ENCODE peak calls at places on chromosomes 4 and X, in eight cellular contexts. One of them, this sample, is unnamed.

GRCh38 chr4:3118281-3118680 is 43.8 kb downstream of the HTT start:
- DNase-seq in mesothelial cell of epicardium: no peak
- DNase-seq in kidney epithelial cell: no peak
- DNase-seq in foreskin fibroblast: no peak
- DNase-seq in endothelial cell of umbilical vein: no peak
- DNase-seq in CD8-positive, alpha-beta T cell: no peak
- DNase-seq in upper lobe of right lung: no peak
- DNase-seq in AG04450: no peak
- DNase-seq in this sample: no peak

GRCh38 chrX:10017866-10018265 is 50.7 kb downstream of the CLDN34 start:
- DNase-seq in mesothelial cell of epicardium: no peak
- DNase-seq in kidney epithelial cell: peak; percentile 75
- DNase-seq in foreskin fibroblast: peak; percentile 51
- DNase-seq in endothelial cell of umbilical vein: peak; percentile 48
- DNase-seq in CD8-positive, alpha-beta T cell: no peak
- DNase-seq in upper lobe of right lung: no peak
- DNase-seq in AG04450: no peak
- DNase-seq in this sample: no peak

GRCh38 chr4:141571368-141571767 is 65.0 kb upstream of the IL15 start:
- DNase-seq in mesothelial cell of epicardium: no peak
- DNase-seq in kidney epithelial cell: no peak
- DNase-seq in foreskin fibroblast: peak; percentile 40
- DNase-seq in endothelial cell of umbilical vein: no peak
- DNase-seq in CD8-positive, alpha-beta T cell: no peak
- DNase-seq in upper lobe of right lung: no peak
- DNase-seq in AG04450: no peak
- DNase-seq in this sample: no peak

GRCh38 chr4:181968371-181968770 is 274.8 kb upstream of the TENM3 start:
- DNase-seq in mesothelial cell of epicardium: no peak
- DNase-seq in kidney epithelial cell: no peak
- DNase-seq in foreskin fibroblast: no peak
- DNase-seq in endothelial cell of umbilical vein: no peak
- DNase-seq in CD8-positive, alpha-beta T cell: no peak
- DNase-seq in upper lobe of right lung: no peak
- DNase-seq in AG04450: peak; percentile 44
- DNase-seq in this sample: no peak

GRCh38 chr4:146073517-146073916 is 102.0 kb upstream of the LSM6 start:
- DNase-seq in mesothelial cell of epicardium: no peak
- DNase-seq in kidney epithelial cell: no peak
- DNase-seq in foreskin fibroblast: no peak
- DNase-seq in endothelial cell of umbilical vein: no peak
- DNase-seq in CD8-positive, alpha-beta T cell: no peak
- DNase-seq in upper lobe of right lung: no peak
- DNase-seq in AG04450: no peak
- DNase-seq in this sample: no peak

GRCh38 chr4:105709081-105709450 is 482 bp downstream of the GSTCD start:
- DNase-seq in mesothelial cell of epicardium: no peak
- DNase-seq in kidney epithelial cell: no peak
- DNase-seq in foreskin fibroblast: no peak
- DNase-seq in endothelial cell of umbilical vein: peak; percentile 54
- DNase-seq in CD8-positive, alpha-beta T cell: no peak
- DNase-seq in upper lobe of right lung: no peak
- DNase-seq in AG04450: no peak
- DNase-seq in this sample: no peak

GRCh38 chr4:13514722-13515121 is 29.6 kb downstream of the NKX3-2 start:
- DNase-seq in mesothelial cell of epicardium: no peak
- DNase-seq in kidney epithelial cell: no peak
- DNase-seq in foreskin fibroblast: no peak
- DNase-seq in endothelial cell of umbilical vein: no peak
- DNase-seq in CD8-positive, alpha-beta T cell: no peak
- DNase-seq in upper lobe of right lung: no peak
- DNase-seq in AG04450: no peak
- DNase-seq in this sample: no peak

GRCh38 chr4:93828332-93828829 is at the start of gene ATOH1:
- DNase-seq in mesothelial cell of epicardium: no peak
- DNase-seq in kidney epithelial cell: no peak
- DNase-seq in foreskin fibroblast: no peak
- DNase-seq in endothelial cell of umbilical vein: no peak
- DNase-seq in CD8-positive, alpha-beta T cell: no peak
- DNase-seq in upper lobe of right lung: peak; percentile 61
- DNase-seq in AG04450: no peak
- DNase-seq in this sample: no peak

GRCh38 chr4:109465065-109465464 is 31.4 kb downstream of the SEC24B start:
- DNase-seq in mesothelial cell of epicardium: no peak
- DNase-seq in kidney epithelial cell: no peak
- DNase-seq in foreskin fibroblast: no peak
- DNase-seq in endothelial cell of umbilical vein: no peak
- DNase-seq in CD8-positive, alpha-beta T cell: no peak
- DNase-seq in upper lobe of right lung: no peak
- DNase-seq in AG04450: no peak
- DNase-seq in this sample: no peak

GRCh38 chrX:21004835-21005234 is 369.4 kb upstream of the CNKSR2 start:
- DNase-seq in mesothelial cell of epicardium: no peak
- DNase-seq in kidney epithelial cell: no peak
- DNase-seq in foreskin fibroblast: no peak
- DNase-seq in endothelial cell of umbilical vein: no peak
- DNase-seq in CD8-positive, alpha-beta T cell: no peak
- DNase-seq in upper lobe of right lung: no peak
- DNase-seq in AG04450: no peak
- DNase-seq in this sample: no peak

GRCh38 chr4:1983053-1983845 is 25.5 kb downstream of the NELFA start:
- DNase-seq in mesothelial cell of epicardium: no peak
- DNase-seq in kidney epithelial cell: no peak
- DNase-seq in foreskin fibroblast: no peak
- DNase-seq in endothelial cell of umbilical vein: no peak
- DNase-seq in CD8-positive, alpha-beta T cell: no peak
- DNase-seq in upper lobe of right lung: peak; percentile 21
- DNase-seq in AG04450: no peak
- DNase-seq in this sample: no peak

GRCh38 chrX:65871671-65872311 is 168.1 kb downstream of the VSIG4 start:
- DNase-seq in mesothelial cell of epicardium: no peak
- DNase-seq in kidney epithelial cell: no peak
- DNase-seq in foreskin fibroblast: no peak
- DNase-seq in endothelial cell of umbilical vein: no peak
- DNase-seq in CD8-positive, alpha-beta T cell: no peak
- DNase-seq in upper lobe of right lung: no peak
- DNase-seq in AG04450: no peak
- DNase-seq in this sample: no peak

GRCh38 chr4:170675568-170676262 is 586.0 kb upstream of the AADAT start:
- DNase-seq in mesothelial cell of epicardium: no peak
- DNase-seq in kidney epithelial cell: no peak
- DNase-seq in foreskin fibroblast: no peak
- DNase-seq in endothelial cell of umbilical vein: no peak
- DNase-seq in CD8-positive, alpha-beta T cell: no peak
- DNase-seq in upper lobe of right lung: no peak
- DNase-seq in AG04450: no peak
- DNase-seq in this sample: no peak

GRCh38 chr4:4386296-4386735 is 586 bp upstream of the NSG1 start:
- DNase-seq in mesothelial cell of epicardium: no peak
- DNase-seq in kidney epithelial cell: no peak
- DNase-seq in foreskin fibroblast: no peak
- DNase-seq in endothelial cell of umbilical vein: no peak
- DNase-seq in CD8-positive, alpha-beta T cell: no peak
- DNase-seq in upper lobe of right lung: no peak
- DNase-seq in AG04450: no peak
- DNase-seq in this sample: no peak

GRCh38 chr4:4383085-4383484 is 3.8 kb upstream of the NSG1 start:
- DNase-seq in mesothelial cell of epicardium: no peak
- DNase-seq in kidney epithelial cell: no peak
- DNase-seq in foreskin fibroblast: no peak
- DNase-seq in endothelial cell of umbilical vein: no peak
- DNase-seq in CD8-positive, alpha-beta T cell: no peak
- DNase-seq in upper lobe of right lung: no peak
- DNase-seq in AG04450: no peak
- DNase-seq in this sample: no peak

GRCh38 chr4:4385729-4386295 is 1.1 kb upstream of the NSG1 start:
- DNase-seq in mesothelial cell of epicardium: no peak
- DNase-seq in kidney epithelial cell: no peak
- DNase-seq in foreskin fibroblast: no peak
- DNase-seq in endothelial cell of umbilical vein: no peak
- DNase-seq in CD8-positive, alpha-beta T cell: no peak
- DNase-seq in upper lobe of right lung: no peak
- DNase-seq in AG04450: no peak
- DNase-seq in this sample: no peak

GRCh38 chr4:4386736-4387392 is at the start of gene NSG1:
- DNase-seq in mesothelial cell of epicardium: peak; percentile 56
- DNase-seq in kidney epithelial cell: no peak
- DNase-seq in foreskin fibroblast: no peak
- DNase-seq in endothelial cell of umbilical vein: no peak
- DNase-seq in CD8-positive, alpha-beta T cell: no peak
- DNase-seq in upper lobe of right lung: no peak
- DNase-seq in AG04450: no peak
- DNase-seq in this sample: no peak

GRCh38 chr4:4384837-4385236 is 2.1 kb upstream of the NSG1 start:
- DNase-seq in mesothelial cell of epicardium: no peak
- DNase-seq in kidney epithelial cell: no peak
- DNase-seq in foreskin fibroblast: no peak
- DNase-seq in endothelial cell of umbilical vein: no peak
- DNase-seq in CD8-positive, alpha-beta T cell: no peak
- DNase-seq in upper lobe of right lung: no peak
- DNase-seq in AG04450: no peak
- DNase-seq in this sample: no peak
- TF ChIP-seq CTCF in mesothelial cell of epicardium: no peak
- TF ChIP-seq CTCF in kidney epithelial cell: peak; percentile 33
- TF ChIP-seq CTCF in foreskin fibroblast: peak; percentile 20
- TF ChIP-seq CTCF in endothelial cell of umbilical vein: peak; percentile 44
- TF ChIP-seq CTCF in CD8-positive, alpha-beta T cell: peak; percentile 40
- TF ChIP-seq CTCF in upper lobe of right lung: no peak
- TF ChIP-seq CTCF in AG04450: peak; percentile 14
- TF ChIP-seq CTCF in this sample: no peak

GRCh38 chr4:184385705-184386141 is 88.6 kb downstream of the IRF2 start:
- DNase-seq in mesothelial cell of epicardium: no peak
- DNase-seq in kidney epithelial cell: no peak
- DNase-seq in foreskin fibroblast: no peak
- DNase-seq in endothelial cell of umbilical vein: peak; percentile 69
- DNase-seq in CD8-positive, alpha-beta T cell: no peak
- DNase-seq in upper lobe of right lung: no peak
- DNase-seq in AG04450: no peak
- DNase-seq in this sample: no peak

GRCh38 chr4:184387351-184387750 is 87.0 kb downstream of the IRF2 start:
- DNase-seq in mesothelial cell of epicardium: no peak
- DNase-seq in kidney epithelial cell: no peak
- DNase-seq in foreskin fibroblast: no peak
- DNase-seq in endothelial cell of umbilical vein: no peak
- DNase-seq in CD8-positive, alpha-beta T cell: no peak
- DNase-seq in upper lobe of right lung: no peak
- DNase-seq in AG04450: no peak
- DNase-seq in this sample: no peak

GRCh38 chr4:184388106-184388505 is 86.2 kb downstream of the IRF2 start:
- DNase-seq in mesothelial cell of epicardium: no peak
- DNase-seq in kidney epithelial cell: no peak
- DNase-seq in foreskin fibroblast: no peak
- DNase-seq in endothelial cell of umbilical vein: no peak
- DNase-seq in CD8-positive, alpha-beta T cell: no peak
- DNase-seq in upper lobe of right lung: no peak
- DNase-seq in AG04450: no peak
- DNase-seq in this sample: no peak

GRCh38 chr4:184384810-184385557 is 89.4 kb downstream of the IRF2 start:
- DNase-seq in mesothelial cell of epicardium: no peak
- DNase-seq in kidney epithelial cell: no peak
- DNase-seq in foreskin fibroblast: no peak
- DNase-seq in endothelial cell of umbilical vein: no peak
- DNase-seq in CD8-positive, alpha-beta T cell: no peak
- DNase-seq in upper lobe of right lung: no peak
- DNase-seq in AG04450: no peak
- DNase-seq in this sample: no peak

GRCh38 chr4:184386271-184386781 is 88.0 kb downstream of the IRF2 start:
- DNase-seq in mesothelial cell of epicardium: no peak
- DNase-seq in kidney epithelial cell: no peak
- DNase-seq in foreskin fibroblast: no peak
- DNase-seq in endothelial cell of umbilical vein: no peak
- DNase-seq in CD8-positive, alpha-beta T cell: no peak
- DNase-seq in upper lobe of right lung: no peak
- DNase-seq in AG04450: no peak
- DNase-seq in this sample: no peak
- TF ChIP-seq CTCF in mesothelial cell of epicardium: no peak
- TF ChIP-seq CTCF in kidney epithelial cell: no peak
- TF ChIP-seq CTCF in foreskin fibroblast: no peak
- TF ChIP-seq CTCF in endothelial cell of umbilical vein: no peak
- TF ChIP-seq CTCF in CD8-positive, alpha-beta T cell: no peak
- TF ChIP-seq CTCF in upper lobe of right lung: no peak
- TF ChIP-seq CTCF in AG04450: no peak
- TF ChIP-seq CTCF in this sample: no peak

DNA sequence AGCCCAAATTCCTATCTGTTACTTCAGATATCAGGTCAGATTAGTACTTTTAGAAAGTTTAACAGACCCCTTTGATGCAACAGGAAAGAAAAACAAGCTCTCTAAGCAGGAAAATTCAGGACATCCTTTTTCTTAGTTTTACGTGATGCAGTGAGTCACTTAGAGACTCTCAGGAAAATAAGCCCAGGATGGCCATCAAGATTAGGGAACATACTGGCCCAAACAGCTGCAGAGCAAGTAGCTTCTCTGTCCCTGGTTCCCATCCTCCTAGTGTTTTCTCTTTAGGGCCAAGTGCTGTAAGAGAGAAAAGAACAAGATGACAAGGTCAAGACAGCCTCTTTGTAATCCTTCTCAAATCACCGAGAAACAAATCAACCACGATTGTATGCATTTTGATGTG is 219.1 kb downstream of the ZNF674 start:
- DNase-seq in mesothelial cell of epicardium: no peak
- DNase-seq in kidney epithelial cell: no peak
- DNase-seq in foreskin fibroblast: peak; percentile 14
- DNase-seq in endothelial cell of umbilical vein: peak; percentile 72
- DNase-seq in CD8-positive, alpha-beta T cell: no peak
- DNase-seq in upper lobe of right lung: no peak
- DNase-seq in AG04450: no peak
- DNase-seq in this sample: no peak
- TF ChIP-seq CTCF in mesothelial cell of epicardium: no peak
- TF ChIP-seq CTCF in kidney epithelial cell: no peak
- TF ChIP-seq CTCF in foreskin fibroblast: no peak
- TF ChIP-seq CTCF in endothelial cell of umbilical vein: no peak
- TF ChIP-seq CTCF in CD8-positive, alpha-beta T cell: no peak
- TF ChIP-seq CTCF in upper lobe of right lung: no peak
- TF ChIP-seq CTCF in AG04450: no peak
- TF ChIP-seq CTCF in this sample: no peak

GRCh38 chrX:39449352-39449751 is 648.1 kb downstream of the MID1IP1 start:
- DNase-seq in mesothelial cell of epicardium: no peak
- DNase-seq in kidney epithelial cell: no peak
- DNase-seq in foreskin fibroblast: no peak
- DNase-seq in endothelial cell of umbilical vein: no peak
- DNase-seq in CD8-positive, alpha-beta T cell: no peak
- DNase-seq in upper lobe of right lung: no peak
- DNase-seq in AG04450: no peak
- DNase-seq in this sample: no peak

GRCh38 chrX:39440734-39441305 is 639.6 kb downstream of the MID1IP1 start:
- DNase-seq in mesothelial cell of epicardium: no peak
- DNase-seq in kidney epithelial cell: no peak
- DNase-seq in foreskin fibroblast: no peak
- DNase-seq in endothelial cell of umbilical vein: peak; percentile 9
- DNase-seq in CD8-positive, alpha-beta T cell: no peak
- DNase-seq in upper lobe of right lung: no peak
- DNase-seq in AG04450: no peak
- DNase-seq in this sample: no peak

GRCh38 chrX:39443240-39443639 is 642.0 kb downstream of the MID1IP1 start:
- DNase-seq in mesothelial cell of epicardium: no peak
- DNase-seq in kidney epithelial cell: no peak
- DNase-seq in foreskin fibroblast: no peak
- DNase-seq in endothelial cell of umbilical vein: no peak
- DNase-seq in CD8-positive, alpha-beta T cell: no peak
- DNase-seq in upper lobe of right lung: no peak
- DNase-seq in AG04450: no peak
- DNase-seq in this sample: no peak

GRCh38 chrX:39442332-39442731 is 641.1 kb downstream of the MID1IP1 start:
- DNase-seq in mesothelial cell of epicardium: no peak
- DNase-seq in kidney epithelial cell: no peak
- DNase-seq in foreskin fibroblast: no peak
- DNase-seq in endothelial cell of umbilical vein: no peak
- DNase-seq in CD8-positive, alpha-beta T cell: no peak
- DNase-seq in upper lobe of right lung: no peak
- DNase-seq in AG04450: no peak
- DNase-seq in this sample: no peak

GRCh38 chrX:39445336-39445735 is 644.1 kb downstream of the MID1IP1 start:
- DNase-seq in mesothelial cell of epicardium: no peak
- DNase-seq in kidney epithelial cell: no peak
- DNase-seq in foreskin fibroblast: no peak
- DNase-seq in endothelial cell of umbilical vein: peak; percentile 14
- DNase-seq in CD8-positive, alpha-beta T cell: peak; percentile 3
- DNase-seq in upper lobe of right lung: no peak
- DNase-seq in AG04450: no peak
- DNase-seq in this sample: no peak
- TF ChIP-seq CTCF in mesothelial cell of epicardium: peak; percentile 26
- TF ChIP-seq CTCF in kidney epithelial cell: no peak
- TF ChIP-seq CTCF in foreskin fibroblast: no peak
- TF ChIP-seq CTCF in endothelial cell of umbilical vein: peak; percentile 36
- TF ChIP-seq CTCF in CD8-positive, alpha-beta T cell: peak; percentile 26
- TF ChIP-seq CTCF in upper lobe of right lung: peak; percentile 19
- TF ChIP-seq CTCF in AG04450: no peak
- TF ChIP-seq CTCF in this sample: no peak